ENCODE peak calls at places on chromosomes 13 and 19, in four cellular contexts. One of them, this sample, is unnamed.

GRCh38 chr19:56273563-56274117 is 1.1 kb downstream of the EDDM13 start:
- DNase-seq in AG04450: no peak
- DNase-seq in endothelial cell of umbilical vein: peak; percentile 80
- DNase-seq in GM12878: no peak
- DNase-seq in this sample: no peak

GRCh38 chr13:37960427-37960826 is 90.9 kb upstream of the TRPC4 start:
- DNase-seq in AG04450: no peak
- DNase-seq in endothelial cell of umbilical vein: no peak
- DNase-seq in GM12878: no peak
- DNase-seq in this sample: no peak

GRCh38 chr19:4362871-4363545 is 19.6 kb downstream of the MPND start:
- DNase-seq in AG04450: no peak
- DNase-seq in endothelial cell of umbilical vein: no peak
- DNase-seq in GM12878: no peak
- DNase-seq in this sample: no peak

GRCh38 chr13:51249254-51249653 is 27.1 kb downstream of the FAM124A start:
- DNase-seq in AG04450: no peak
- DNase-seq in endothelial cell of umbilical vein: no peak
- DNase-seq in GM12878: no peak
- DNase-seq in this sample: no peak

GRCh38 chr13:48857576-48857975 is 118.1 kb upstream of the FNDC3A start:
- DNase-seq in AG04450: no peak
- DNase-seq in endothelial cell of umbilical vein: no peak
- DNase-seq in GM12878: no peak
- DNase-seq in this sample: no peak

GRCh38 chr13:100530645-100531044 is 57.9 kb downstream of the GGACT start:
- DNase-seq in AG04450: no peak
- DNase-seq in endothelial cell of umbilical vein: no peak
- DNase-seq in GM12878: no peak
- DNase-seq in this sample: no peak

GRCh38 chr19:54481326-54481930 is 8.3 kb upstream of the CDC42EP5 start:
- DNase-seq in AG04450: no peak
- DNase-seq in endothelial cell of umbilical vein: peak; percentile 62
- DNase-seq in GM12878: no peak
- DNase-seq in this sample: no peak

GRCh38 chr13:43908156-43909126 is 28.7 kb downstream of the LACC1 start:
- DNase-seq in AG04450: peak; percentile 55
- DNase-seq in endothelial cell of umbilical vein: peak; percentile 43
- DNase-seq in GM12878: no peak
- DNase-seq in this sample: peak; percentile 10

GRCh38 chr13:23868521-23868920 is 20.7 kb downstream of the MIPEP start:
- DNase-seq in AG04450: peak; percentile 53
- DNase-seq in endothelial cell of umbilical vein: no peak
- DNase-seq in GM12878: no peak
- DNase-seq in this sample: peak; percentile 84

GRCh38 chr13:32894589-32895001 is 121.6 kb upstream of the KL start:
- DNase-seq in AG04450: no peak
- DNase-seq in endothelial cell of umbilical vein: no peak
- DNase-seq in GM12878: no peak
- DNase-seq in this sample: no peak

GRCh38 chr19:17687857-17688784 is at the start of gene UNC13A:
- DNase-seq in AG04450: no peak
- DNase-seq in endothelial cell of umbilical vein: no peak
- DNase-seq in GM12878: no peak
- DNase-seq in this sample: no peak

GRCh38 chr19:17677002-17677401 is 11.2 kb downstream of the UNC13A start:
- DNase-seq in AG04450: no peak
- DNase-seq in endothelial cell of umbilical vein: no peak
- DNase-seq in GM12878: no peak
- DNase-seq in this sample: no peak

GRCh38 chr13:20796791-20797513 is 23.2 kb upstream of the EEF1AKMT1 start:
- DNase-seq in AG04450: no peak
- DNase-seq in endothelial cell of umbilical vein: peak; percentile 86
- DNase-seq in GM12878: no peak
- DNase-seq in this sample: no peak

GRCh38 chr19:30214651-30215051 is 157.5 kb upstream of the ZNF536 start:
- DNase-seq in AG04450: no peak
- DNase-seq in endothelial cell of umbilical vein: no peak
- DNase-seq in GM12878: peak; percentile 1
- DNase-seq in this sample: no peak

GRCh38 chr19:7540761-7541480 is 5.4 kb downstream of the PNPLA6 start:
- DNase-seq in AG04450: no peak
- DNase-seq in endothelial cell of umbilical vein: peak; percentile 25
- DNase-seq in GM12878: no peak
- DNase-seq in this sample: no peak

GRCh38 chr13:26839682-26840081 is 79.1 kb upstream of the GPR12 start:
- DNase-seq in AG04450: no peak
- DNase-seq in endothelial cell of umbilical vein: no peak
- DNase-seq in GM12878: no peak
- DNase-seq in this sample: no peak

GRCh38 chr19:57191141-57192063 is at the start of gene ZNF264:
- DNase-seq in AG04450: peak; percentile 61
- DNase-seq in endothelial cell of umbilical vein: peak; percentile 90
- DNase-seq in GM12878: peak; percentile 49
- DNase-seq in this sample: peak; percentile 20

GRCh38 chr19:3098515-3099346 is 4.6 kb downstream of the GNA11 start:
- DNase-seq in AG04450: no peak
- DNase-seq in endothelial cell of umbilical vein: peak; percentile 45
- DNase-seq in GM12878: no peak
- DNase-seq in this sample: no peak

DNA sequence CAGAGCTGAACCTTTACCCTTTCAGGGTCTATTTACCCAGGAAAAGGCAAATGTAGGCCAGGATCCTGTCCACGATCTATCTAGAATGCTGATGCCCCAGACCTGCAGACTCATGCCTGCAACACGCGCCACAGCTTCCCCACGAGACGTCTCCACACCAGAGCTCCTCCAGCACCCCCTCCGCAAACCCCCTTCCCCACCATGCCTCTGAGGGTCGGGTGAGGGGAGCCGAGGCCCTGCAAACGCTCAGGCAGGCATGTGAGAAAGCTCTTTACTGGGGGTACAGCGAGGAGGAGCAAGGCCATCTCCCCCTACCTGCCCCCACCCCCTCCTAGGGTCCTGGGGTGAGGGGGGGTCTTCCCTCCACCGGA is 8.9 kb downstream of the DYRK1B start:
- DNase-seq in AG04450: no peak
- DNase-seq in endothelial cell of umbilical vein: no peak
- DNase-seq in GM12878: no peak
- DNase-seq in this sample: no peak
- H3K27ac ChIP-seq in AG04450: no peak overlapping the region
- H3K27ac ChIP-seq in endothelial cell of umbilical vein: no peak overlapping the region
- H3K27ac ChIP-seq in GM12878: no peak overlapping the region
- H3K27ac ChIP-seq in this sample: no peak overlapping the region

GRCh38 chr13:99367663-99368448 is 60.7 kb upstream of the GPR183 start:
- DNase-seq in AG04450: no peak
- DNase-seq in endothelial cell of umbilical vein: no peak
- DNase-seq in GM12878: no peak
- DNase-seq in this sample: no peak
- H3K27ac ChIP-seq in AG04450: no peak overlapping the region
- H3K27ac ChIP-seq in endothelial cell of umbilical vein: no peak overlapping the region
- H3K27ac ChIP-seq in GM12878: peak overlapping the region; percentile 93
- H3K27ac ChIP-seq in this sample: no peak overlapping the region

DNA sequence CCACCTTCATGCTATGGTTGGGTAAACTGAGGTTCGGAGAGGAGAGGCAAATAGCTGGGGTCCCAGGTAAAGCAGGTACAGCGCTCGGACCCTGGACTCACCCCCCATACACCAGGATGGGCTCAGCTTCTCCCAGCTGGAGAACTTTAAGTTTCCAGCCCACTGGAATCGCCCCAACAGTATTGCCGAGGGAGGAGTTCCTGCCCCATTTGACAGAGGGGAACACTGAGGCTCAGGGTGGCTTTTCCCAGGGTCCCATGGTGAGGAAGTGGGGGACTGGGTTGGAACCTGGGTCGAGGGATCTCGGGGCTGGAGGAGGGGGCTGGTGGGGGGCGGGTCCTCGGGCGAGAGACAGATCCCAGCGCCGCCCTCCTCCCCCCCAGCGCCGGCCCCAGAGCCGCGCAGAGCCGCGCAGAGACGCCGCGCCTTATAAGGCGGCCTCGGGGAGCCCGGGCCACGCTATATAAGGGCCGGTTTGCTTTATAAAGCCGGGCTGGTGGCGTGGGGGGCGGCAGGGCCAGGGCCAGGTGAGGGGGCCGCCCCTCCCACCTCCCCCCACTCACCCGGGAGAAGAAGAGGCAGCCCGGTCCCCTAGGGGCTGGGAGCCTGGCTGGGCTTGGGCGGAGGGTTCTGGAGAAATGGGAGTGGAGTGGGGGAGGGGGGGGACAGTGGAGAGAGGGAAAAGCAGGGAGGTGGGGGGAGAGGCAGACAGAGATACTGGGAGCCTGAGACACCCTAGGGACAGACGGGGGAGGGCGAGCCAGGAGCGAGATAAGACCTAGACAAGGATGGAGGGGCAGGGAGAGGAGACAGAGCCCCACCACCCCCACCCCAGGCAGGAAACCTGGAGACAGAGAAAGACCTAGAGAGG is 1.1 kb downstream of the CNN1 start:
- DNase-seq in AG04450: no peak
- DNase-seq in endothelial cell of umbilical vein: no peak
- DNase-seq in GM12878: no peak
- DNase-seq in this sample: no peak
- H3K27ac ChIP-seq in AG04450: peak overlapping the region; percentile 89
- H3K27ac ChIP-seq in endothelial cell of umbilical vein: no peak overlapping the region
- H3K27ac ChIP-seq in GM12878: no peak overlapping the region
- H3K27ac ChIP-seq in this sample: no peak overlapping the region

GRCh38 chr13:98456423-98456845 is 120.5 kb downstream of the STK24 start:
- DNase-seq in AG04450: no peak
- DNase-seq in endothelial cell of umbilical vein: no peak
- DNase-seq in GM12878: no peak
- DNase-seq in this sample: no peak
- H3K27ac ChIP-seq in AG04450: no peak overlapping the region
- H3K27ac ChIP-seq in endothelial cell of umbilical vein: no peak overlapping the region
- H3K27ac ChIP-seq in GM12878: no peak overlapping the region
- H3K27ac ChIP-seq in this sample: no peak overlapping the region

GRCh38 chr19:15841875-15842569 is 26.6 kb upstream of the OR10H1 start:
- DNase-seq in AG04450: no peak
- DNase-seq in endothelial cell of umbilical vein: no peak
- DNase-seq in GM12878: no peak
- DNase-seq in this sample: no peak

GRCh38 chr19:15836595-15837398 is 21.3 kb upstream of the OR10H1 start:
- DNase-seq in AG04450: peak; percentile 79
- DNase-seq in endothelial cell of umbilical vein: peak; percentile 91
- DNase-seq in GM12878: peak; percentile 61
- DNase-seq in this sample: peak; percentile 76

GRCh38 chr19:15840833-15841232 is 25.4 kb upstream of the OR10H1 start:
- DNase-seq in AG04450: no peak
- DNase-seq in endothelial cell of umbilical vein: no peak
- DNase-seq in GM12878: no peak
- DNase-seq in this sample: no peak

GRCh38 chr19:15831626-15832025 is 16.2 kb upstream of the OR10H1 start:
- DNase-seq in AG04450: no peak
- DNase-seq in endothelial cell of umbilical vein: no peak
- DNase-seq in GM12878: no peak
- DNase-seq in this sample: no peak

GRCh38 chr19:15836345-15836594 is 20.8 kb upstream of the OR10H1 start:
- DNase-seq in AG04450: no peak
- DNase-seq in endothelial cell of umbilical vein: peak; percentile 30
- DNase-seq in GM12878: no peak
- DNase-seq in this sample: no peak
- H3K27ac ChIP-seq in AG04450: peak overlapping the region; percentile 98
- H3K27ac ChIP-seq in endothelial cell of umbilical vein: peak overlapping the region; percentile 66
- H3K27ac ChIP-seq in GM12878: peak overlapping the region; percentile 88
- H3K27ac ChIP-seq in this sample: peak overlapping the region; percentile 100

DNA sequence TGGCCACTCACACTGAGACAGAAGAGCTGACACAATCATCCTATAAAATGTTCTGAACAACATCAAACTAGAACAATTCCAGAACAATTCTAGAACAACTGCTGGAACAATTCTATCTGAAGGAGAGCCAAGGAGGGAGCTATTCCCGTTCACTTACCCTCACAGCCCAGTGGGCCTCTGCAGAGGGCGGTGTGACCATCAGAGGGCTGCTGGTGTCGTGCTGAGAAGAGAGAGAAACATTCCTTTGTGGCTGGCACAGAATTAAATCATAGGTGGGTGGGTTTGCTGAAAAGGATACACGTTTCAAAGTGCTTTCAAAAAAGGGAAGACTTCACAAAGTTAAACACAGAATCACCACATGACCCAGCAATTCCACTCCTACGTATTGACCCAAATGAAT is 35.0 kb downstream of the EPS15L1 start:
- DNase-seq in AG04450: no peak
- DNase-seq in endothelial cell of umbilical vein: no peak
- DNase-seq in GM12878: no peak
- DNase-seq in this sample: no peak
- H3K27ac ChIP-seq in AG04450: peak overlapping the region; percentile 21
- H3K27ac ChIP-seq in endothelial cell of umbilical vein: peak overlapping the region; percentile 72
- H3K27ac ChIP-seq in GM12878: peak overlapping the region; percentile 68
- H3K27ac ChIP-seq in this sample: no peak overlapping the region

GRCh38 chr19:801030-801860 is 4.0 kb downstream of the PTBP1 start:
- DNase-seq in AG04450: no peak
- DNase-seq in endothelial cell of umbilical vein: peak; percentile 44
- DNase-seq in GM12878: no peak
- DNase-seq in this sample: no peak
- H3K27ac ChIP-seq in AG04450: peak overlapping the region; percentile 21
- H3K27ac ChIP-seq in endothelial cell of umbilical vein: peak overlapping the region; percentile 13
- H3K27ac ChIP-seq in GM12878: no peak overlapping the region
- H3K27ac ChIP-seq in this sample: peak overlapping the region; percentile 95

GRCh38 chr19:13765395-13766094 is 1.2 kb downstream of the MRI1 start:
- DNase-seq in AG04450: no peak
- DNase-seq in endothelial cell of umbilical vein: no peak
- DNase-seq in GM12878: no peak
- DNase-seq in this sample: no peak
- H3K27ac ChIP-seq in AG04450: no peak overlapping the region
- H3K27ac ChIP-seq in endothelial cell of umbilical vein: no peak overlapping the region
- H3K27ac ChIP-seq in GM12878: peak overlapping the region; percentile 20
- H3K27ac ChIP-seq in this sample: peak overlapping the region; percentile 44

DNA sequence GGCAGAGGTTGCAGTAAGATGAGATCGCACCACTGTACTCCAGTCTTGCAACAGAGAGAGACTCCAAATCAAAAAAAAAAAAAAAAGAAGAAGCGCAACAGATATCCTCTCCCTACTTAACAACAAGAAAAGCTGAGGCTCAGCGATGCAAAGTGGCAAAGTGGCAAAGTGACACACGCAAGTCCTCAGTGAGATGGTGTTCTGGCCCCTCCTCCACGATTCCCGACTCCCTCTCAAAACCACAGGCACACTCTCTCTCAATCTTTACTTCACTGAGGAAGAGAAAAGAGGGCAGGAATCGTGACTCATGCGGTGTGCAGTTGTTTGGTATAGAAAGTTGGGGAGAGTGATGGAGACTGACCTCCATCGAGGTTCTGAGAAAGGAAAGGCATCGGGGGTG is 12.6 kb downstream of the FFAR2 start:
- DNase-seq in AG04450: no peak
- DNase-seq in endothelial cell of umbilical vein: no peak
- DNase-seq in GM12878: no peak
- DNase-seq in this sample: no peak
- H3K27ac ChIP-seq in AG04450: no peak overlapping the region
- H3K27ac ChIP-seq in endothelial cell of umbilical vein: no peak overlapping the region
- H3K27ac ChIP-seq in GM12878: peak overlapping the region; percentile 56
- H3K27ac ChIP-seq in this sample: no peak overlapping the region

This sample was measured in epithelial cell of prostate.